ENCODE peak calls at places on chromosomes 2 and 18, in eight cellular contexts. V is HepG2, Q is PC-3, R is hepatocyte, L is neural progenitor cell, S is IMR-90, B is SK-N-SH, Z is fibroblast of lung. P is an unnamed sample.

GRCh38 chr2:157032019-157032418 is 225.5 kb upstream of the GALNT5 start:
- DNase-seq in V (peak), Q (peak), R (peak), L (no peak), S (peak), B (peak), Z (peak), P (no peak)

GRCh38 chr2:19932928-19933327 is 31.1 kb upstream of the TTC32 start:
- DNase-seq in V (no peak), Q (peak), R (no peak), L (no peak), S (no peak), B (no peak), Z (no peak), P (no peak)

GRCh38 chr2:127096718-127097470 is 10.1 kb downstream of the BIN1 start:
- DNase-seq in V (no peak), Q (no peak), R (no peak), L (no peak), S (no peak), B (no peak), Z (no peak), P (no peak)

GRCh38 chr2:127193948-127194267 is 26.2 kb downstream of the CYP27C1 start:
- DNase-seq in V (no peak), Q (no peak), R (no peak), L (no peak), S (peak), B (no peak), Z (peak), P (no peak)

GRCh38 chr2:239209806-239210205 is 191.0 kb downstream of the HDAC4 start:
- DNase-seq in V (no peak), Q (no peak), R (no peak), L (no peak), S (no peak), B (no peak), Z (no peak), P (no peak)

GRCh38 chr18:79723628-79724027 is 44.0 kb downstream of the CTDP1 start:
- DNase-seq in V (no peak), Q (no peak), R (no peak), L (no peak), S (no peak), B (no peak), Z (no peak), P (no peak)

GRCh38 chr2:146807568-146808168 is 1037.2 kb upstream of the ACVR2A start:
- DNase-seq in V (no peak), Q (no peak), R (no peak), L (peak), S (no peak), B (no peak), Z (no peak), P (no peak)

GRCh38 chr2:109046925-109047508 is 58.0 kb upstream of the EDAR start:
- DNase-seq in V (no peak), Q (no peak), R (no peak), L (no peak), S (no peak), B (no peak), Z (no peak), P (no peak)

GRCh38 chr18:35467624-35468016 is 30.1 kb downstream of the INO80C start:
- DNase-seq in V (no peak), Q (no peak), R (no peak), L (peak), S (no peak), B (no peak), Z (no peak), P (no peak)

GRCh38 chr2:3488768-3489448 is 30.4 kb downstream of the ADI1 start:
- DNase-seq in V (no peak), Q (no peak), R (no peak), L (no peak), S (no peak), B (peak), Z (no peak), P (no peak)

GRCh38 chr2:856041-856440 is 94.6 kb upstream of the SNTG2 start:
- DNase-seq in V (no peak), Q (no peak), R (no peak), L (no peak), S (no peak), B (no peak), Z (no peak), P (no peak)

GRCh38 chr2:852168-852567 is 98.5 kb upstream of the SNTG2 start:
- DNase-seq in V (no peak), Q (no peak), R (no peak), L (no peak), S (no peak), B (no peak), Z (no peak), P (no peak)

GRCh38 chr2:855177-855576 is 95.5 kb upstream of the SNTG2 start:
- DNase-seq in V (no peak), Q (peak), R (no peak), L (no peak), S (no peak), B (no peak), Z (no peak), P (peak)

GRCh38 chr2:853203-853870 is 97.3 kb upstream of the SNTG2 start:
- DNase-seq in V (no peak), Q (no peak), R (no peak), L (no peak), S (no peak), B (no peak), Z (no peak), P (no peak)

DNA sequence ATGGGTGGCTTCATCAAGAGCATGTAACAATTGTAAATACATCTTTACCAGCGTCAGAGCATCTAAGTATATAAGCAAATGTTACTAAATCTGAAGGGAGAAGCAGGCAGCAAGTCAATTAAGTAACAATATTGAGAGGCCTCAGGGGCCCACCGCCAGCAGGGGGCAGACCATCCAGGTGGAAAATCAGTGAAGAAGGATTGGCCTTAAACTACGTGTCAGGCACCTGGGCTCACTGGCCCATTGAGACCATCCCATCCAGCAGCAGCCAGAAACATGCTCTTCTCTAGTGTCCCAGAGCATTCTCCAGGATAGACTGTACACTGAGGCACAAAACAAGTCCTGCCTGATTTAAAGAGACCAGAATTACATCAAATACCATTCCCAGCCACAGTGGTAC is 96.2 kb upstream of the SNTG2 start:
- DNase-seq in V (peak), Q (peak), R (peak), L (peak), S (no peak), B (no peak), Z (peak), P (no peak)
- H3K27ac ChIP-seq in V (no peak), Q (no peak), R (no peak), L (no peak), S (no peak), B (no peak), Z (no peak), P (no peak)

DNA sequence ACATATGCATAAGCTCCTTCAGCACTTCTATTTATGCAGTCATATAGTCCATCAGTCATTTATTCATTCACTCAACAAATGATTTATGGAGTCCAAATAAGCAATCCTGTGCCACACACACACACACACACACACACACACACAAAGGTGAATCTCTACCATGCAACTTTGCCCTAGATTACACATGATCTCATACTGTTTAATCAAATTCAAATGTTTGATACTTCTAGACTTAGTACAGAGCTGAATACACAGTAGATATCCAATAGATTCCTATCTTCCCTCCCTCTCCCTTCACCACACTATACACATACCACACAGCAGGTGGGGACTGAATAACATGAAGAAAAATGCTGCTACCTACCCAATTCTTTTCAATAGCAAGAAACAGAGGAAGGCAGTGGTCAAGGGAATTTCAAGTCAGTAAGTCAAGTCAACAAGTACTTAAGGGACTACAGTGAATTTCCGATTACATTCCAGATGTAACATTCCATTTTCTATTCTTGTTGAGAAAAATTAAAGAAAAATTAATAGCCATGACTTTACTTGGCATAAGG is 65.4 kb downstream of the EPG5 start:
- DNase-seq in V (no peak), Q (no peak), R (no peak), L (no peak), S (no peak), B (no peak), Z (no peak), P (no peak)
- H2AFZ ChIP-seq in V (no peak), Q (no peak), R (no peak), L (no peak), S (no peak), B (no peak), Z (no peak), P (no peak)

GRCh38 chr2:98505991-98506664 is 61.5 kb downstream of the INPP4A start:
- DNase-seq in V (no peak), Q (no peak), R (no peak), L (no peak), S (no peak), B (no peak), Z (no peak), P (no peak)

GRCh38 chr2:98505311-98505808 is 60.7 kb downstream of the INPP4A start:
- DNase-seq in V (no peak), Q (no peak), R (no peak), L (no peak), S (no peak), B (no peak), Z (no peak), P (no peak)

GRCh38 chr2:98503481-98504096 is 58.9 kb downstream of the INPP4A start:
- DNase-seq in V (no peak), Q (no peak), R (no peak), L (no peak), S (peak), B (no peak), Z (no peak), P (no peak)

GRCh38 chr2:98502556-98503335 is 58.1 kb downstream of the INPP4A start:
- DNase-seq in V (no peak), Q (peak), R (no peak), L (no peak), S (peak), B (no peak), Z (no peak), P (no peak)

DNA sequence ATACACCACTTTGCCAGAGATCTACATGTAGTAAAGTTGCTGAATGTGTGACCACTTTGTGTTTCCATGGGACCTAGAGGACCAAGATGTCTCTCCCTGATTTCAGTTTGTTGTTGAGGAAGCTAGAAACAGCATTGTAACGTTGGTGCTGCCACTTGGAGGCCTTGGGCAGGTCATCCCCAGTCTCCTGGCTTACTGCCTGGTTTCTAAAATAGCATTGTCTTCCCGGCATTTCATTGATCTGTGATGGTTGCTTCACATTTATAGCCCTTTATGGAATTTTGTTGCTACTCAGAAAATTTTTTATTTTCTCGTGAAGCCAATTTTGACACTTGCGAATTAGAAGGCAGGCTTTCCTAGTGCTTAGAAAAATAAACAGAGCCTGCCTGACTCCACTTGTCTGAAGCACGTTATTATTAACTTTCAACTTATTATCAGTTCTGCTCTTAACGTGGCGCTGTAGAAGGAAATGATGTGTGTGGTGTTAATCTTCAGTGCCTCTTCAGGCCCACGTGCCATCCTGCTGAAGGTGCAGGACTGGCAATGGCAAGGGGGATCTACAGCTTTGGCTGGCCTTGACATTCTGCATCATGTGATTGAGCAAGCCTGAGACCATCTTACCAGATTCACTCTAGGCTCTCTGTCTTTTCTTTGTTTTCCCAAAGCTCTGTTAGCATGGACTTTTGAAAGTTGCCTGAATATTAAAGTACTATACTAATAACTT is 59.9 kb downstream of the INPP4A start:
- DNase-seq in V (no peak), Q (no peak), R (no peak), L (no peak), S (no peak), B (no peak), Z (peak), P (no peak)
- TF ChIP-seq CTCF in V (no peak), Q (no peak), R (no peak), L (no peak), S (no peak), B (no peak), Z (no peak), P (no peak)

GRCh38 chr2:96874099-96874831 is 4.4 kb upstream of the SEMA4C start:
- DNase-seq in V (no peak), Q (no peak), R (no peak), L (no peak), S (no peak), B (no peak), Z (no peak), P (no peak)

GRCh38 chr2:96876036-96876810 is 6.3 kb upstream of the SEMA4C start:
- DNase-seq in V (no peak), Q (peak), R (no peak), L (peak), S (peak), B (no peak), Z (peak), P (no peak)

GRCh38 chr2:96876811-96877437 is 7.0 kb upstream of the SEMA4C start:
- DNase-seq in V (no peak), Q (no peak), R (no peak), L (no peak), S (no peak), B (no peak), Z (no peak), P (no peak)

GRCh38 chr2:96873651-96874096 is 3.8 kb upstream of the SEMA4C start:
- DNase-seq in V (no peak), Q (no peak), R (no peak), L (no peak), S (no peak), B (no peak), Z (no peak), P (no peak)

GRCh38 chr2:96875498-96876035 is 5.7 kb upstream of the SEMA4C start:
- DNase-seq in V (peak), Q (no peak), R (no peak), L (peak), S (no peak), B (peak), Z (no peak), P (no peak)
- H3K27ac ChIP-seq in V (no peak), Q (no peak), R (peak), L (peak), S (no peak), B (peak), Z (no peak), P (no peak)

GRCh38 chr2:69386376-69386775 is 651 bp downstream of the GFPT1 start:
- DNase-seq in V (peak), Q (no peak), R (no peak), L (no peak), S (no peak), B (peak), Z (no peak), P (no peak)
- H2AFZ ChIP-seq in V (no peak), Q (peak), R (peak), L (peak), S (peak), B (peak), Z (no peak), P (peak)

GRCh38 chr2:6454286-6454990 is 411.3 kb downstream of the CMPK2 start:
- DNase-seq in V (no peak), Q (no peak), R (no peak), L (no peak), S (no peak), B (no peak), Z (no peak), P (no peak)

GRCh38 chr2:6447209-6447608 is 418.5 kb downstream of the CMPK2 start:
- DNase-seq in V (no peak), Q (no peak), R (no peak), L (no peak), S (no peak), B (no peak), Z (no peak), P (no peak)

DNA sequence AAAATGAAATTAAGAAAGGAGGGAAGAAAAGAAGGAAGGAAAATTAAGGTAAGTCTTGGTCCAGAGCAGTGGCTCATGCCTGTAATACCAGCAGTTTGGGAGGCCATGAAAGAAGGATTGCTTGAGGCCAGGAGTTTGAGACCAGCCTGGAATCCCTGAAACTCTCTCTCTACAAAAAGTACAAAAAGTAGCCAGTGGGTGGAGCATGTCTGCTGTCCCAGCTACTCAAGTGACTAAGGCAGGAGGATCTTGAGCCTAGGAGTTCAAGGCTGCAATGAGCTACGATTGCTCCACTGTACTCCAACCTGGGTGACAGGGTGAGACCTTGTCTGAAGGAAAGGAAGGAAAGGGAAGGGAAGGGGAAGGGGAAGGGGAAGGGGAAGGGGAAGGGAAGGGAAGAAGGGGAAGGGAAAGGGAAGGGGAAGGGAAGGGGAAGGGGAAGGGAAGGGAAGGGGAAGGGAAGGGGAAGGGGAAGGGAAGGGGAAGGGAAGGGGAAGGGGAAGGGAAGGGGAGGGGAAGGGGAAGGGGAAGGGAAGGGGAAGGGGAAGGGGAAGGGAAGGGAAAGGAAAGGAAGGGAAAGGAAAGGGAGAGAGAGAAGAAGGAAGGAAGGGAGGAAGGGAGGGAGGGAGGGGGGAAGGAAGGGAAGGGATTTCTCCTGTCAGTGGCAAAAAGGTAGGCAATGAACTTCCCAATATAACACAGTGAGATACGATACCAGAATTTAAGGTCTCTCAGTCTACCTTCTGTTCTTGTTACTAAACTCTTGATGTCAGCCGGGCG is 412.8 kb downstream of the CMPK2 start:
- DNase-seq in V (no peak), Q (peak), R (no peak), L (peak), S (peak), B (no peak), Z (no peak), P (no peak)
- TF ChIP-seq CTCF in V (no peak), Q (no peak), R (no peak), L (peak), S (peak), B (no peak), Z (no peak), P (peak)

GRCh38 chr2:192148620-192149321 is 46.0 kb downstream of the TMEFF2 start:
- DNase-seq in V (no peak), Q (no peak), R (no peak), L (no peak), S (peak), B (no peak), Z (peak), P (no peak)
- H3K27ac ChIP-seq in V (no peak), Q (no peak), R (no peak), L (no peak), S (peak), B (peak), Z (no peak), P (no peak)